ENCODE peak calls at places on chromosomes 5 and 9, in five cellular contexts. One of them, this sample, is unnamed.

GRCh38 chr5:5158472-5158895 is 18.4 kb downstream of the ADAMTS16 start:
- DNase-seq in HS-5: no peak
- DNase-seq in stimulated activated CD8-positive, alpha-beta memory T cell treated with anti-CD3 and anti-CD28 coated beads, Interleukin-7, amount 100 ng/mL, for 4 hours: no peak
- DNase-seq in activated T-helper 1 cell treated with Interleukin-2 at 50 U/mL for 16 hours: no peak
- DNase-seq in NCI-H510A treated with DMSO at 0.1 percent for 48 hours: no peak
- DNase-seq in this sample: no peak

GRCh38 chr5:103582364-103582763 is 19.8 kb upstream of the NUDT12 start:
- DNase-seq in HS-5: peak
- DNase-seq in stimulated activated CD8-positive, alpha-beta memory T cell treated with anti-CD3 and anti-CD28 coated beads, Interleukin-7, amount 100 ng/mL, for 4 hours: no peak
- DNase-seq in activated T-helper 1 cell treated with Interleukin-2 at 50 U/mL for 16 hours: no peak
- DNase-seq in NCI-H510A treated with DMSO at 0.1 percent for 48 hours: peak
- DNase-seq in this sample: peak

GRCh38 chr9:137457406-137458193 is 1.5 kb downstream of the NSMF start:
- DNase-seq in HS-5: no peak
- DNase-seq in stimulated activated CD8-positive, alpha-beta memory T cell treated with anti-CD3 and anti-CD28 coated beads, Interleukin-7, amount 100 ng/mL, for 4 hours: no peak
- DNase-seq in activated T-helper 1 cell treated with Interleukin-2 at 50 U/mL for 16 hours: no peak
- DNase-seq in NCI-H510A treated with DMSO at 0.1 percent for 48 hours: no peak
- DNase-seq in this sample: no peak

GRCh38 chr5:137833463-137833862 is 34.2 kb upstream of the MYOT start:
- DNase-seq in HS-5: peak
- DNase-seq in stimulated activated CD8-positive, alpha-beta memory T cell treated with anti-CD3 and anti-CD28 coated beads, Interleukin-7, amount 100 ng/mL, for 4 hours: no peak
- DNase-seq in activated T-helper 1 cell treated with Interleukin-2 at 50 U/mL for 16 hours: no peak
- DNase-seq in NCI-H510A treated with DMSO at 0.1 percent for 48 hours: peak
- DNase-seq in this sample: no peak

GRCh38 chr5:88824892-88825781 is 57.8 kb downstream of the MEF2C start:
- DNase-seq in HS-5: no peak
- DNase-seq in stimulated activated CD8-positive, alpha-beta memory T cell treated with anti-CD3 and anti-CD28 coated beads, Interleukin-7, amount 100 ng/mL, for 4 hours: no peak
- DNase-seq in activated T-helper 1 cell treated with Interleukin-2 at 50 U/mL for 16 hours: no peak
- DNase-seq in NCI-H510A treated with DMSO at 0.1 percent for 48 hours: no peak
- DNase-seq in this sample: no peak

GRCh38 chr9:126292736-126293521 is 33.7 kb upstream of the MVB12B start:
- DNase-seq in HS-5: no peak
- DNase-seq in stimulated activated CD8-positive, alpha-beta memory T cell treated with anti-CD3 and anti-CD28 coated beads, Interleukin-7, amount 100 ng/mL, for 4 hours: no peak
- DNase-seq in activated T-helper 1 cell treated with Interleukin-2 at 50 U/mL for 16 hours: no peak
- DNase-seq in NCI-H510A treated with DMSO at 0.1 percent for 48 hours: no peak
- DNase-seq in this sample: no peak

GRCh38 chr5:145500712-145501111 is 334.4 kb downstream of the PRELID2 start:
- DNase-seq in HS-5: no peak
- DNase-seq in stimulated activated CD8-positive, alpha-beta memory T cell treated with anti-CD3 and anti-CD28 coated beads, Interleukin-7, amount 100 ng/mL, for 4 hours: no peak
- DNase-seq in activated T-helper 1 cell treated with Interleukin-2 at 50 U/mL for 16 hours: no peak
- DNase-seq in NCI-H510A treated with DMSO at 0.1 percent for 48 hours: no peak
- DNase-seq in this sample: no peak

GRCh38 chr5:143592648-143593047 is 189.2 kb upstream of the NR3C1 start:
- DNase-seq in HS-5: no peak
- DNase-seq in stimulated activated CD8-positive, alpha-beta memory T cell treated with anti-CD3 and anti-CD28 coated beads, Interleukin-7, amount 100 ng/mL, for 4 hours: no peak
- DNase-seq in activated T-helper 1 cell treated with Interleukin-2 at 50 U/mL for 16 hours: no peak
- DNase-seq in NCI-H510A treated with DMSO at 0.1 percent for 48 hours: no peak
- DNase-seq in this sample: no peak

GRCh38 chr5:1255081-1255561 is 29.9 kb downstream of the SLC6A18 start:
- DNase-seq in HS-5: no peak
- DNase-seq in stimulated activated CD8-positive, alpha-beta memory T cell treated with anti-CD3 and anti-CD28 coated beads, Interleukin-7, amount 100 ng/mL, for 4 hours: peak
- DNase-seq in activated T-helper 1 cell treated with Interleukin-2 at 50 U/mL for 16 hours: peak
- DNase-seq in NCI-H510A treated with DMSO at 0.1 percent for 48 hours: no peak
- DNase-seq in this sample: no peak

GRCh38 chr5:72325566-72326297 is 5.6 kb downstream of the PTCD2 start:
- DNase-seq in HS-5: no peak
- DNase-seq in stimulated activated CD8-positive, alpha-beta memory T cell treated with anti-CD3 and anti-CD28 coated beads, Interleukin-7, amount 100 ng/mL, for 4 hours: no peak
- DNase-seq in activated T-helper 1 cell treated with Interleukin-2 at 50 U/mL for 16 hours: no peak
- DNase-seq in NCI-H510A treated with DMSO at 0.1 percent for 48 hours: no peak
- DNase-seq in this sample: peak

GRCh38 chr9:89622933-89623861 is 18.4 kb downstream of the GADD45G start:
- DNase-seq in HS-5: no peak
- DNase-seq in stimulated activated CD8-positive, alpha-beta memory T cell treated with anti-CD3 and anti-CD28 coated beads, Interleukin-7, amount 100 ng/mL, for 4 hours: no peak
- DNase-seq in activated T-helper 1 cell treated with Interleukin-2 at 50 U/mL for 16 hours: no peak
- DNase-seq in NCI-H510A treated with DMSO at 0.1 percent for 48 hours: no peak
- DNase-seq in this sample: peak

GRCh38 chr5:35971186-35971877 is 19.9 kb downstream of the UGT3A1 start:
- DNase-seq in HS-5: no peak
- DNase-seq in stimulated activated CD8-positive, alpha-beta memory T cell treated with anti-CD3 and anti-CD28 coated beads, Interleukin-7, amount 100 ng/mL, for 4 hours: no peak
- DNase-seq in activated T-helper 1 cell treated with Interleukin-2 at 50 U/mL for 16 hours: no peak
- DNase-seq in NCI-H510A treated with DMSO at 0.1 percent for 48 hours: no peak
- DNase-seq in this sample: no peak